ENCODE peak calls at places on chromosome 3, in five cellular contexts. G is neuronal stem cell, M is H1, V is IMR-90, F is H9. O is an unnamed sample. For H3K4me1, the result is how much of the 10 kb centered on the place peaks cover.

GRCh38 chr3:27559835-27560234 is 75.7 kb upstream of the SLC4A7 start:
- DNase-seq in M (no peak), G (no peak), V (peak), F (no peak), O (no peak)

GRCh38 chr3:36075491-36075890 is 304.8 kb upstream of the STAC start:
- DNase-seq in F (no peak), V (no peak), M (no peak), G (no peak), O (no peak)

GRCh38 chr3:141306276-141306675 is 62.0 kb upstream of the ZBTB38 start:
- DNase-seq in F (no peak), M (no peak), G (no peak), V (peak), O (no peak)

GRCh38 chr3:33636125-33636855 is 81.8 kb downstream of the CLASP2 start:
- DNase-seq in M (no peak), V (peak), G (peak), F (no peak), O (peak)

GRCh38 chr3:173465112-173465511 is 67.6 kb downstream of the NLGN1 start:
- DNase-seq in V (peak), M (no peak), G (peak), F (no peak), O (peak)

GRCh38 chr3:108414007-108414406 is 96.4 kb downstream of the MYH15 start:
- DNase-seq in G (no peak), M (no peak), V (peak), F (no peak), O (no peak)

GRCh38 chr3:17742837-17743659 is 617 bp upstream of the TBC1D5 start:
- DNase-seq in G (no peak), V (peak), F (peak), M (no peak), O (no peak)

GRCh38 chr3:159911011-159911663 is 77.5 kb upstream of the IL12A start:
- DNase-seq in G (no peak), V (no peak), M (no peak), F (no peak), O (peak)

GRCh38 chr3:9725775-9726174 is 5.8 kb upstream of the BRPF1 start:
- DNase-seq in G (no peak), F (no peak), M (no peak), V (no peak), O (no peak)

GRCh38 chr3:192128922-192129321 is 598.4 kb downstream of the FGF12 start:
- DNase-seq in F (no peak), V (no peak), M (no peak), G (no peak), O (no peak)

GRCh38 chr3:127546970-127547733 is 43.4 kb downstream of the TPRA1 start:
- DNase-seq in F (no peak), V (no peak), M (peak), G (no peak), O (no peak)

GRCh38 chr3:183265713-183266417 is 12.8 kb downstream of the B3GNT5 start:
- DNase-seq in G (no peak), F (no peak), V (peak), M (no peak), O (peak)

GRCh38 chr3:13021141-13021933 is 51.9 kb downstream of the IQSEC1 start:
- DNase-seq in M (no peak), V (no peak), G (no peak), F (no peak), O (no peak)

GRCh38 chr3:46407976-46408375 is 917 bp downstream of the CCRL2 start:
- DNase-seq in F (no peak), M (no peak), G (no peak), V (no peak), O (no peak)

GRCh38 chr3:75180945-75181298 is 483.2 kb upstream of the FRG2C start:
- DNase-seq in M (no peak), F (no peak), G (no peak), V (no peak), O (no peak)

GRCh38 chr3:59313365-59313764 is 263.5 kb upstream of the CFAP20DC start:
- DNase-seq in G (no peak), V (peak), F (peak), M (peak), O (peak)

GRCh38 chr3:7400360-7400759 is 539.4 kb downstream of the GRM7 start:
- DNase-seq in V (no peak), M (no peak), F (no peak), G (no peak), O (no peak)

GRCh38 chr3:149765762-149766334 is 13.6 kb upstream of the COMMD2 start:
- DNase-seq in G (peak), M (no peak), V (peak), F (no peak), O (peak)

GRCh38 chr3:159919873-159920272 is 68.8 kb upstream of the IL12A start:
- DNase-seq in M (no peak), F (no peak), G (no peak), V (peak), O (peak)

GRCh38 chr3:154886437-154886836 is 193.7 kb upstream of the MME start:
- DNase-seq in G (no peak), F (no peak), M (no peak), V (peak), O (peak)

GRCh38 chr3:165643433-165643824 is 193.8 kb downstream of the BCHE start:
- DNase-seq in G (no peak), V (peak), F (no peak), M (no peak), O (peak)

GRCh38 chr3:3068358-3068881 is 41.8 kb downstream of the IL5RA start:
- DNase-seq in V (no peak), F (no peak), M (no peak), G (no peak), O (no peak)

GRCh38 chr3:3069723-3070122 is 40.5 kb downstream of the IL5RA start:
- DNase-seq in F (no peak), G (no peak), M (no peak), V (no peak), O (no peak)

GRCh38 chr3:3065876-3066275 is 44.3 kb downstream of the IL5RA start:
- DNase-seq in G (no peak), M (no peak), F (no peak), V (peak), O (no peak)

GRCh38 chr3:3066910-3067309 is 43.3 kb downstream of the IL5RA start:
- DNase-seq in F (no peak), V (no peak), M (no peak), G (no peak), O (no peak)

DNA sequence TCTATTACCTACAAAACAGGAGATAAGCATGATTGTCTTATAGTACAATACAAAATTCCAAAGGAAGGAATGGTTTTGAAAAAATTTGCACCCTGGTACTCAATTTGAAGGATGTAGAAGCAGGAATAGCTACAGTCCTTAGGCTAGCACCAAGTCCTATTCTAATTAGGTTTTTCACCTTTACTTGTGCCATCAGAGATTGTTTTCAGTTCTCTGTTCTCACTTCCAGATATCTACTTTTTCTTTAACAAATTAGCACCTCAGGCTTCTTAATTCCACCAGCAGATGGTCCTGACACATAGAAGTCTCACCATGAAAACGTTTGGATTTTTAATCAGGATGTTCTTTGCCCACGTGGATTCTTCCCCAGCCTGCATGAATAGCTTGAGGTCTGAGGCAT is 43.8 kb downstream of the IL5RA start:
- DNase-seq in V (no peak), F (no peak), G (no peak), M (no peak), O (no peak)
- H2AFZ ChIP-seq in V (no peak), F (no peak), G (no peak), M (no peak), O (no peak)

GRCh38 chr3:50321146-50321843 is 1.2 kb downstream of the HYAL2 start:
- DNase-seq in G (peak), M (peak), F (peak), V (peak), O (peak)
- H3K4ac ChIP-seq in G (no peak), M (peak), F (no peak), V (peak), O (peak)

GRCh38 chr3:188165596-188165995 is 11.6 kb downstream of the LPP start:
- DNase-seq in F (no peak), M (peak), V (peak), G (no peak), O (no peak)
- H3K4me1 ChIP-seq in F (under half), M (under half), V (under half), G (under half), O (under half)

DNA sequence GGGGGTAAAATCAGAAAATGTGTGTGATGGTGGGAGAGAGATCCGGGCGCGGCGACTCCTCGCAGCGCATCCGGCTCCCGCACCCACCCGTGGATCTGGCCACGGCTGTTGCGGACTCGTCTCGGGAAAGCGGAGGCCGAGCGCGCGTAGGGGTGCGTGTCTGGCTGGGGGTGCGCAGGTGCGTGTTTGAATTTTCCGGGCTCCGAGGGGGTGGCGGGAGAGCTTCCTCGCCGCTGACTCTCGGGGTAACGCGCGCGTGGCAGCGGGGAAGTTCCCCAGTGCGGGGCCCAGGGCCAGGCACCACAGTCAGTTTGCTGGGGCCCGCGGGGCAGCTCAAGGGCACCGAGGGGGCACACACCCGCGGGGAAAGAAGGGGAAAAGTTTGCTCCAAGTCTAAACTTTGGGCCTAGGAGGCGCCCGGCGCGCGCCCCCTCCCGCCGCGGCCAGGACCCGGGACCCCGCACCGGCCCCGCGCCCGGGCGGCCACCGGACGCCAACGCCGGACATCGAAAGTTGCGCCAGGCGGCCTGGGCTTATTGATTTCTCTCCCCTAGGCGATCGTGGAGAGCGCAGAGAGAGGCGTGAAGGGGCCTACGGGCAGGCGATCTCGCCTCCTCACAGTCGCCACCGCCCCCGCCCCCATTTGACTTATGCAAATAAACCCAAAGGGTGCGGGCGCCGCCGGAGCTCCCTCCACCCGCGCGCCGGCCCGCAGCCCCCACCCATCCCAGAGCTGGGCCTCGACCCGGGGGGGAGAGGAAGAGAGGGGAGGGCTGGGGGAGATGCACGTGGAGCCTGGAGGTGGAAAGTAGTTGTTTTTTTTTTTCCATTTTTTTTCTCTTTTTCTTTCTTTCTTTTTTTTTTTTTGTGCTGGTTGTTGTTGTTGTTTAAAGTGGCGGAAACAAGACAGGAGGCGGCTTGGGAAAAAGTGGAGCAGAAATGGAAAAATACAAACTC is 638 bp downstream of the FOXP1 start:
- DNase-seq in M (peak), V (peak), G (peak), F (peak), O (peak)
- H2AFZ ChIP-seq in M (no peak), V (peak), G (peak), F (no peak), O (peak)

DNA sequence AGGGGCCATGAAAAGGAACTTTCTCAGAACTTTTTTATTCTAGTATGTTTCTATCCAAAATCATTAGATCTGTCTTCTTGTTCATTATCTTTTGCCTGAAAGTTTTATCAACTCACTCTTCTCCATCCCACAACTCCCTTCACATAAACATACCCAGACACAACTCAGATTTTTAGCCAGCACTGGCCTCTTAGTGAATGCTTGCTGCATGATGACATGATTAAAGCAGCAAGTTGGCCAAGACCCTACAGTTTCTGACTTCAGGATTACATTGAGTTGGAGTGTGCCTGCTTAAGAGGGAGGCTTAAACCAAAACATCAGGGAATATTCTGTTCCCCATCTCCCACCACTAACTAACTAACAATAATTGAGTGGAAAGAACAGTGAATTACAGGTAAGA is 38.1 kb downstream of the PLSCR2 start:
- DNase-seq in V (peak), M (no peak), F (no peak), G (no peak), O (peak)
- H3K4ac ChIP-seq in V (no peak), M (no peak), F (no peak), G (no peak), O (no peak)

GRCh38 chr3:52051444-52051843 is 4.9 kb downstream of the DUSP7 start:
- DNase-seq in F (no peak), G (no peak), M (no peak), V (no peak), O (no peak)

GRCh38 chr3:52052831-52053306 is 3.5 kb downstream of the DUSP7 start:
- DNase-seq in V (peak), G (no peak), M (peak), F (peak), O (peak)

GRCh38 chr3:52054689-52055511 is 1.5 kb downstream of the DUSP7 start:
- DNase-seq in M (peak), F (peak), G (no peak), V (peak), O (no peak)

GRCh38 chr3:52055537-52056351 is 627 bp downstream of the DUSP7 start:
- DNase-seq in F (peak), V (peak), M (peak), G (no peak), O (peak)

DNA sequence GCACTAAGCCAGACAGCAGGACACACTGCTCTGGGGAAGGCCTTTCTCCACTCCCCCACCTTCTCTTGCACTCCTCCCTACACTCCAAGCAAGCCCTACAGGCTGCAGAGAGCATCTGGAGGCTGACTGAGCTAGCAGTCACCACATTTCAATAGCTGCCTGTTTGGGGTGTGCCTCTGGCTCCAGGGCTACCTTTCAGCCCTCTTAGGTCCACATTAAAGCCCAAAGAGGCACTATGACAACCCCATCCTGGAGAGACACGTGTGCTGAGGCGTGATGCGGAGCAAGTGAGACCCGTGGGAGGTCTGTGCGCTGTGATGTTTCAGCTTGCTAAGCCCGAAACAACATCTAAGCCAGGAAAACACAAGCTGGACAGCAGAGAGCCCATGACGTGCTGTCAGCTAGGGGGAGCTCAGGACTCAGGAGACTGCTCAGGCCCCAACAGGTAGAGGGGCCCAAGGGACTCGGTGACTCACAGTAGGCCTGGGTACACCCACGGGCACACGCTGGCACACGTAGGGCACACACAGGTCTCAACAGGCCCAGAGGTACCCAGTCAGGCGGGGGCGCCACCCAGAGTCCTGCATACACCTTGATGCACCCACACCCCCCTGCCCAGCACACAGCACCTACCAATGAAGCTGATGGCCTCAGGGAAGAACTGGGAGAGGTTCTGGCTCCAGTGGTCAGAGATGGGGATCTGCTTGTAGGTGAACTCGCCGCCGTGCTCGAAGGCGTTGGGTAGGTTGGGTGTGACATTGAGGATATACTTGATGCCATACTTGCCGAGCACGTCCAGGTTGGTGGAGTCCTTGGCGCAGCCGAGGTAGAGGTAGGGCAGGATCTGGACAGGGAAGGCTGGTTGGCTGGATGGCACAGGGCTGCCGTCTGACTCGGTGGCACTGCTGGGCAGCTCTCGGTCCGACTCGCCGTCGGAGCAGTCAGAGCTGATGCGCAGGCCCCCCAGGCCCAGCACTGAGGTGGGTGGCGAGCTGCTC is 2.8 kb downstream of the DUSP7 start:
- DNase-seq in M (no peak), F (no peak), V (peak), G (no peak), O (peak)
- H3K4me1 ChIP-seq in M (under half), F (under half), V (under half), G (under half), O (half or more)

GRCh38 chr3:69786854-69787253 is 47.6 kb downstream of the MITF start:
- DNase-seq in V (no peak), M (no peak), G (no peak), F (no peak), O (no peak)

GRCh38 chr3:69784854-69785523 is 45.7 kb downstream of the MITF start:
- DNase-seq in G (no peak), F (no peak), V (peak), M (no peak), O (peak)

GRCh38 chr3:69791111-69791510 is 51.8 kb downstream of the MITF start:
- DNase-seq in M (no peak), G (no peak), F (no peak), V (peak), O (peak)

GRCh38 chr3:69785769-69786311 is 46.6 kb downstream of the MITF start:
- DNase-seq in F (no peak), V (no peak), M (no peak), G (no peak), O (no peak)

DNA sequence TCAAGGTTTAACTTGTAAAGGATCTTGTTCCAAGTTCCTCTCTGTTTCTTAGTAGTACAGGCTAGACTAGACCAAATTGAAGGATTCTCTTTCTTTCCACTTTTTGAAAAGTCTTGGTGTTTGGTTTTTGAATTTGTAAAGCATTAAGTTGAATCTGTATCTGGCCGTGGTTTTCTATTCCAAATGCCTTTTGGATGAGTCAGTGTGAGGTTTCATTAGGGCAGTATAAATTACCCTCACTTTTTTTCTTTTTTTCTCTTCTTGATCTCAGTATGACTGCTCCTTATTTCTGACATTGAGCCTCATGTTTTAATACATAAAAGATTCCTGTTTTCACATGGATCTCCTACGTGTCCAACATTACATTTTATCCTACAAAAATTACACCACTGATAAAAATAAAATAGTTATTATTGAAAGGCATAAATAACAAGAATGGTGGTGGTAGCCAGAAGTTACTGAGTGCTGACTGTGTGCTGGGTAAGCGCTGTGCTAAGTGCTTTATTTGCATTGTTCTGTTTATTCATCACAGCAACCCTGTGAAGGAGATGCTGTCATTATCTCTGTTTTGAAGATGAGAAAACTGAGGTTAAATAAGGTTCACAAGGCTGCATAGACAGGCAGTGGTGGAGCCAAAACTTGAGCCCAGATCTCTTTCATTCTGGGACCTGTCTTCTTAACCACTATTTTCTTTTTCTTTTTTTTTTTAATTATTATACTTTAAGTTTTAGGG is 48.3 kb downstream of the MITF start:
- DNase-seq in M (no peak), V (peak), G (no peak), F (no peak), O (peak)
- H2AFZ ChIP-seq in M (no peak), V (no peak), G (no peak), F (no peak), O (no peak)

DNA sequence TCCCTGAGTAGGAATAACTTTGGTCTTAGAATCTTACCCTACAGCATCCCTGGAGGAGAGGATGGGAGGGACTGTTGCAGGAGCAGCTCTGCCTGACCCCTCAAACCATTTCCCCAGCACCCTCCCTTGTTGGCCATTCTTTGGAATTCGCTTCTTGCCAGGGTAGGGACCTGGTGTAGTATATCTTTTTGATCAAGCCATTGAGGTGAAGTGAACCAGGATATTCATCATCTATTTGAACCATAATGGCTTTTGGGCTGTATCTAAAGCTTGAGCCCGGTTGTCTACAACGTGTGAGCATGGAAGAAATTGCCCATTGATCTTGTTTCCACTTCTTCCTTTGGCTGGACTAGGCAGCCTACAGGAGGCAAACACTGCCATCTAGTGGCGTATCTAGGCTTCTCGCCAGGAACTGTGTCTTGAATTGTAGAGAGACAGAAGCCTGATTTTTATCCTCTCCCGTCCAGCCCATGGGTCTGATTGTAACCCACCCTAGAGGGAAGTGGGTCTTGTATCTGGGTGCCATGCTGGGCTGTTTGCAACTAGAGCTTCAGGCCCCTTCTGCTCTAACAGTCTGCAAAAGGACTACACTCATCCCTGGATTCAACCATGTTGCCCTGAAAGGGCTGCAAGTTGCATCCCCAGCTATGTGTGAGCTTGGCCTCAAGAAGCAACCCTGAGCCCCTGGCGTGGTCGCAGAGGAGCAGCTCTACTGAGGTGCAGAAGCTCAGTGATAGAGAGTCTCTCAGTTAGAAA is 170.4 kb upstream of the UMPS start:
- DNase-seq in G (peak), V (peak), F (peak), M (peak), O (peak)
- H3K4ac ChIP-seq in G (no peak), V (peak), F (no peak), M (no peak), O (peak)